ENCODE peak calls at places on chromosomes 1 and 21, in seven cellular contexts. M is fibroblast of villous mesenchyme; S is mucosa of descending colon; T is neural progenitor cell; O is CD8-positive, alpha-beta T cell; H is astrocyte of the spinal cord; L is tibial artery. K is an unnamed sample.

GRCh38 chr1:101006553-101006952 is 19.0 kb downstream of the DPH5 start:
- DNase-seq in M (peak; percentile 70), S (no peak), T (no peak), O (no peak), H (no peak), L (no peak), K (no peak)

GRCh38 chr1:178048426-178048825 is 45.5 kb upstream of the RASAL2 start:
- DNase-seq in M (no peak), S (no peak), T (no peak), O (no peak), H (no peak), L (no peak), K (no peak)

GRCh38 chr1:20370628-20371200 is 80.0 kb downstream of the VWA5B1 start:
- DNase-seq in M (no peak), S (no peak), T (no peak), O (no peak), H (no peak), L (peak; percentile 7), K (no peak)

GRCh38 chr1:32342704-32343103 is 6.7 kb upstream of the MARCKSL1 start:
- DNase-seq in M (no peak), S (no peak), T (no peak), O (no peak), H (no peak), L (no peak), K (no peak)

GRCh38 chr1:70358921-70359564 is 4.5 kb upstream of the ANKRD13C start:
- DNase-seq in M (no peak), S (no peak), T (no peak), O (no peak), H (peak; percentile 63), L (no peak), K (peak; percentile 54)

GRCh38 chr1:245016700-245017099 is 138.1 kb upstream of the KIF26B start:
- DNase-seq in M (no peak), S (no peak), T (no peak), O (no peak), H (no peak), L (no peak), K (no peak)

GRCh38 chr1:156394835-156395461 is 25.9 kb downstream of the RHBG start:
- DNase-seq in M (no peak), S (no peak), T (no peak), O (no peak), H (no peak), L (no peak), K (no peak)

GRCh38 chr21:41755934-41756773 is 10.7 kb downstream of the RIPK4 start:
- DNase-seq in M (no peak), S (no peak), T (no peak), O (no peak), H (no peak), L (peak; percentile 57), K (no peak)

GRCh38 chr1:64474639-64475038 is 4.7 kb downstream of the CACHD1 start:
- DNase-seq in M (no peak), S (peak; percentile 75), T (no peak), O (no peak), H (peak; percentile 28), L (peak; percentile 68), K (no peak)

GRCh38 chr1:32878183-32878582 is 7.5 kb upstream of the FNDC5 start:
- DNase-seq in M (peak; percentile 18), S (no peak), T (peak; percentile 44), O (no peak), H (peak; percentile 19), L (peak; percentile 44), K (peak; percentile 43)

GRCh38 chr1:33072707-33073106 is 8.2 kb upstream of the AZIN2 start:
- DNase-seq in M (no peak), S (no peak), T (no peak), O (no peak), H (no peak), L (no peak), K (no peak)

GRCh38 chr1:41618871-41619270 is 134.4 kb upstream of the EDN2 start:
- DNase-seq in M (no peak), S (no peak), T (no peak), O (no peak), H (no peak), L (no peak), K (no peak)

GRCh38 chr1:151581946-151582345 is 29.9 kb upstream of the SNX27 start:
- DNase-seq in M (no peak), S (no peak), T (no peak), O (no peak), H (no peak), L (no peak), K (no peak)

GRCh38 chr1:215606564-215607168 is 39.6 kb downstream of the KCTD3 start:
- DNase-seq in M (peak; percentile 21), S (no peak), T (no peak), O (no peak), H (peak; percentile 39), L (no peak), K (peak; percentile 46)

GRCh38 chr1:98221926-98222325 is 301.1 kb upstream of the DPYD start:
- DNase-seq in M (no peak), S (no peak), T (no peak), O (no peak), H (no peak), L (no peak), K (peak; percentile 45)

GRCh38 chr21:16979574-16979973 is 533.3 kb upstream of the CXADR start:
- DNase-seq in M (no peak), S (no peak), T (no peak), O (no peak), H (no peak), L (no peak), K (no peak)

GRCh38 chr1:204994086-204994862 is 48.7 kb upstream of the CNTN2 start:
- DNase-seq in M (no peak), S (no peak), T (no peak), O (no peak), H (no peak), L (no peak), K (no peak)

GRCh38 chr1:41598325-41598724 is 113.8 kb upstream of the EDN2 start:
- DNase-seq in M (no peak), S (no peak), T (no peak), O (no peak), H (no peak), L (no peak), K (no peak)

GRCh38 chr1:15953791-15954201 is 22.1 kb downstream of the ZBTB17 start:
- DNase-seq in M (no peak), S (no peak), T (peak; percentile 33), O (no peak), H (no peak), L (no peak), K (no peak)

GRCh38 chr21:38869946-38870345 is 64.2 kb downstream of the ETS2 start:
- DNase-seq in M (peak; percentile 31), S (no peak), T (no peak), O (no peak), H (peak; percentile 59), L (no peak), K (no peak)

DNA sequence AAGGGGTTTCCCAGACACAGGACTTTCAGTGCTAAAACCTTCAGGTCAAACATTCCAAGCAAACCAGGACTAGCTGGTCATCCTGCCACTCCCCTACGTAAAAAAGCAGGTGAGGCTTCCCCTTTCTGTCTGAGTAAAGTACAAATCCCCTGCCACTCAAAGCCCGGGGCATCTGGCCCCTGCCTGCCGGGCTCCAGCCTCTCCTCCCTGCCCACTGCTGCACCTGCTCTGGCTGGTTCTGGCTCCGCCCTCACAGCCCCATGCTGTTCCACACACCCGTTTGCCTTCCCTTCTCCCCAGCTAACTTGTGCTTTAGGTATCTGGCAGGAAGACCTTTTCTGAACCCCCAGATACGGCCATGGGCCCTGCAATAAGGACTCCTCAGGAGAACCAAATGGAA is 23.3 kb upstream of the S100A7 start:
- DNase-seq in M (no peak), S (peak; percentile 22), T (peak; percentile 59), O (no peak), H (no peak), L (no peak), K (no peak)
- TF ChIP-seq CTCF in M (no peak), S (no peak), T (no peak), O (no peak), H (no peak), L (no peak), K (no peak)

DNA sequence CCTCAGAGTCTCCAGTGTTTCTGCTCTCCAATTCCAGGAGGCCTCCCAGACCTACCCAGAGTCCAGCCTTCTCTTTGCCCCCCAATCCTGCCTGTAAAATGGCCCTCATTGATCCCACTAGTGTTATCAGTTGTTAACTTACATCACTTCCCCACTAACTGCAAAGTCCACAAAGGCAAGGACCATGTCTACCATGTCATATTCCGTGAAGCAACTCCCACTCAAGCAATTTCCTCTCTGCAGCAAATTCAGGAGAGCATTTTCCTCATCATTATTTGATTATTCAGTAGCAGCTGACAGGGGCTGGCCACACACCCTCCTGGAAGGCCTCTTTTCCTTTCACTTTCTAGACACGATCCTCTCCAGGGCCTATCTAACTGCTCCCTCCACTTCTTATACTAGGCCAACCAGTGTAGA is 153.5 kb downstream of the RERE start:
- DNase-seq in M (peak; percentile 81), S (no peak), T (no peak), O (no peak), H (no peak), L (no peak), K (peak; percentile 75)
- H3K4me3 ChIP-seq in M (no peak overlapping the region), S (no peak overlapping the region), T (no peak overlapping the region), O (no peak overlapping the region), H (no peak overlapping the region), L (no peak overlapping the region), K (no peak overlapping the region)

DNA sequence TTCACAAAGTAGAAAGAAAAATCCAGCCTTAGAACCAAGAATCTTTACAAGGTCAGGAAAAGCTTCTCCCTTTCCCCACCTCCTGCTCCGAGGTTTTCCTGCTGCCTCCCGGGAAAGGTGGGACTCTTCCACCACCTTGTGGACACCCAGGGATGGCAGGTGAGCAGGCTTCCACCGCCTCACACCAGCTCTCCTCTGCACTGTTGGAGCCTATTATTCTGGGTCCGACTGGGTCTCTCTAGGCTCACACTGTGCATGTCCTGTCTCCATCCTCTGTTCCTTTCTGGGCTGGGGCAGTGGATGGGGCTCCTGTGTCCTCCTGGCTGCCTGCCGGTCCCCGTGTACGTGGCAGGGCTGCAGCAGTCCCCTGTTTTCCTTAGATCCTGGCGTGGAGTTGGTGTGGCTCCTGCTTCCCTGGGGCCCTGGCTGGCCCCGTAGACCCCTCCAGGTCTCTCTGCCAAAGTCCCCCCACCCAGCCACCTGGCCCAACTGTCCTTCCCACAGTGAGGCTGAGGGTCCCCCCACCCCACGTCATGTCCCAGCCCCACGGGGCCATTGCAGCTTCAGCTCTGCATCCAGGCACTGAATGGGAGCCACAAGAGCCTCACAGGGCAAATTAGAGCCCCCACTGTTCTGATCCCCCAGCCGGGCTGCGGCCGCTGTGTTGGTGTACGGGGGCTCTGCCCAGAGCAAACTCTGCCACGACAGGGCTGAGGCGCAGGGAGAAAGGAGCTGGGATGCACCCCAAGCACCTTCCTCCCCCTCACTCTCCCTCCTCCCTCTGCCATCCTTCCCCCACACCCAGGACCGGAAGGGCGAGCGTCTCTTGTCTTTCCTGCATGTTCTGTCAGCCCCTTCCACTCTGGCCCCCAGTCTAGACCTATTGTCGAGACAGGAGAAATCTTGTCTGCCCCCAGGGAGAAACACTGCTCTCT is 3.3 kb upstream of the SLC45A1 start:
- DNase-seq in M (peak; percentile 84), S (peak; percentile 85), T (peak; percentile 90), O (peak; percentile 19), H (peak; percentile 79), L (peak; percentile 86), K (peak; percentile 86)
- TF ChIP-seq CTCF in M (peak; percentile 95), S (peak; percentile 67), T (peak; percentile 91), O (peak; percentile 60), H (peak; percentile 94), L (peak; percentile 80), K (peak; percentile 95)

GRCh38 chr1:106524631-106525030 is 531.8 kb upstream of the PRMT6 start:
- DNase-seq in M (no peak), S (no peak), T (no peak), O (no peak), H (no peak), L (no peak), K (no peak)

GRCh38 chr1:106523448-106523847 is 533.0 kb upstream of the PRMT6 start:
- DNase-seq in M (no peak), S (no peak), T (peak; percentile 54), O (no peak), H (no peak), L (no peak), K (no peak)

GRCh38 chr1:106526650-106527049 is 529.8 kb upstream of the PRMT6 start:
- DNase-seq in M (no peak), S (no peak), T (no peak), O (no peak), H (peak; percentile 80), L (no peak), K (peak; percentile 6)
- H3K4me3 ChIP-seq in M (no peak overlapping the region), S (no peak overlapping the region), T (no peak overlapping the region), O (no peak overlapping the region), H (no peak overlapping the region), L (no peak overlapping the region), K (no peak overlapping the region)